ENCODE peak calls at places on chromosomes 6 and 20, in five cellular contexts. T is sigmoid colon, J is SW 1271, F is fibroblast of the conjunctiva, B is NCI-H1092 treated with DMSO at 0.1 percent for 48 hours. Z is an unnamed sample.

GRCh38 chr6:45988635-45989034 is 27.0 kb downstream of the CLIC5 start:
- DNase-seq in T (no peak), J (no peak), F (no peak), B (no peak), Z (peak)

GRCh38 chr6:167119680-167120556 is 3.0 kb upstream of the CCR6 start:
- DNase-seq in T (no peak), J (no peak), F (no peak), B (no peak), Z (no peak)

GRCh38 chr6:21348462-21349195 is 244.9 kb upstream of the SOX4 start:
- DNase-seq in T (no peak), J (no peak), F (no peak), B (no peak), Z (no peak)

GRCh38 chr20:24149175-24149574 is 160.6 kb upstream of the GGTLC1 start:
- DNase-seq in T (no peak), J (no peak), F (no peak), B (no peak), Z (no peak)

GRCh38 chr20:24737212-24737850 is 211.7 kb upstream of the CST7 start:
- DNase-seq in T (no peak), J (no peak), F (no peak), B (no peak), Z (no peak)

GRCh38 chr20:50645253-50646068 is 45.9 kb downstream of the RIPOR3 start:
- DNase-seq in T (peak), J (peak), F (peak), B (no peak), Z (peak)

GRCh38 chr6:116763048-116763447 is 2.5 kb downstream of the FAM162B start:
- DNase-seq in T (no peak), J (no peak), F (no peak), B (no peak), Z (no peak)

GRCh38 chr6:723540-723939 is 30.6 kb upstream of the EXOC2 start:
- DNase-seq in T (no peak), J (no peak), F (no peak), B (no peak), Z (no peak)

GRCh38 chr6:142819603-142820335 is 125.2 kb downstream of the HIVEP2 start:
- DNase-seq in T (no peak), J (no peak), F (no peak), B (no peak), Z (no peak)

GRCh38 chr6:168637853-168638252 is 196.9 kb downstream of the SMOC2 start:
- DNase-seq in T (peak), J (no peak), F (no peak), B (no peak), Z (no peak)

GRCh38 chr6:39787322-39787721 is 4.9 kb upstream of the DAAM2 start:
- DNase-seq in T (no peak), J (no peak), F (no peak), B (no peak), Z (no peak)

GRCh38 chr6:169624785-169625184 is 77.0 kb downstream of the WDR27 start:
- DNase-seq in T (no peak), J (no peak), F (no peak), B (no peak), Z (no peak)

GRCh38 chr6:3157151-3157933 is at the start of gene TUBB2A:
- DNase-seq in T (peak), J (peak), F (peak), B (peak), Z (peak)

GRCh38 chr6:30075987-30076311 is 380 bp upstream of the RNF39 start:
- DNase-seq in T (no peak), J (no peak), F (no peak), B (no peak), Z (no peak)

GRCh38 chr6:143765422-143766184 is 77.5 kb upstream of the LTV1 start:
- DNase-seq in T (no peak), J (no peak), F (no peak), B (no peak), Z (no peak)

GRCh38 chr20:62832212-62832922 is 15.5 kb downstream of the COL9A3 start:
- DNase-seq in T (peak), J (no peak), F (no peak), B (peak), Z (peak)

GRCh38 chr6:113142775-113143174 is 714.4 kb upstream of the MARCKS start:
- DNase-seq in T (no peak), J (no peak), F (no peak), B (no peak), Z (no peak)

GRCh38 chr6:30651143-30651542 is 4.2 kb downstream of the C6orf136 start:
- DNase-seq in T (no peak), J (no peak), F (no peak), B (no peak), Z (no peak)

GRCh38 chr6:163414367-163415175 is at the start of gene QKI:
- DNase-seq in T (peak), J (peak), F (peak), B (peak), Z (peak)

GRCh38 chr20:51447097-51447764 is 95.3 kb downstream of the NFATC2 start:
- DNase-seq in T (peak), J (peak), F (peak), B (no peak), Z (no peak)

GRCh38 chr6:136950436-136950835 is 28.3 kb downstream of the SLC35D3 start:
- DNase-seq in T (no peak), J (no peak), F (no peak), B (no peak), Z (no peak)

GRCh38 chr6:83958250-83958685 is 75.3 kb upstream of the MRAP2 start:
- DNase-seq in T (no peak), J (no peak), F (no peak), B (no peak), Z (no peak)

GRCh38 chr6:114471450-114471849 is 128.6 kb upstream of the HS3ST5 start:
- DNase-seq in T (no peak), J (no peak), F (no peak), B (no peak), Z (no peak)

GRCh38 chr6:49550413-49551125 is at the start of gene C6orf141:
- DNase-seq in T (no peak), J (no peak), F (no peak), B (peak), Z (no peak)

GRCh38 chr6:100633096-100633766 is 168.5 kb upstream of the SIM1 start:
- DNase-seq in T (no peak), J (no peak), F (peak), B (no peak), Z (no peak)

GRCh38 chr6:121856296-121856695 is 420.9 kb downstream of the GJA1 start:
- DNase-seq in T (no peak), J (no peak), F (peak), B (no peak), Z (no peak)

GRCh38 chr20:63068711-63069367 is 62.1 kb upstream of the BHLHE23 start:
- DNase-seq in T (peak), J (no peak), F (no peak), B (no peak), Z (no peak)

GRCh38 chr20:50144362-50144761 is 9.2 kb downstream of the PEDS1 start:
- DNase-seq in T (peak), J (no peak), F (peak), B (no peak), Z (no peak)

GRCh38 chr6:73455865-73456629 is 4.0 kb upstream of the CGAS start:
- DNase-seq in T (peak), J (no peak), F (peak), B (no peak), Z (no peak)

GRCh38 chr6:25921525-25922203 is 8.8 kb downstream of the SLC17A2 start:
- DNase-seq in T (no peak), J (no peak), F (no peak), B (no peak), Z (no peak)

GRCh38 chr6:89834884-89835792 is 5.5 kb downstream of the CASP8AP2 start:
- DNase-seq in T (no peak), J (no peak), F (no peak), B (no peak), Z (no peak)

GRCh38 chr20:25466846-25467245 is 59.4 kb downstream of the GINS1 start:
- DNase-seq in T (peak), J (no peak), F (no peak), B (no peak), Z (peak)

GRCh38 chr6:46655803-46656202 is 3.0 kb downstream of the SLC25A27 start:
- DNase-seq in T (no peak), J (no peak), F (no peak), B (no peak), Z (no peak)

GRCh38 chr6:38599261-38599660 is 40.5 kb downstream of the BTBD9 start:
- DNase-seq in T (no peak), J (no peak), F (no peak), B (no peak), Z (no peak)

GRCh38 chr20:63622732-63623131 is 4.2 kb downstream of the GMEB2 start:
- DNase-seq in T (no peak), J (no peak), F (no peak), B (no peak), Z (no peak)

GRCh38 chr20:6277661-6278060 is 154.8 kb upstream of the FERMT1 start:
- DNase-seq in T (no peak), J (no peak), F (no peak), B (peak), Z (no peak)

GRCh38 chr6:30882764-30883475 is 1.4 kb upstream of the DDR1 start:
- DNase-seq in T (no peak), J (no peak), F (no peak), B (no peak), Z (no peak)

GRCh38 chr6:40536442-40536841 is 50.7 kb downstream of the LRFN2 start:
- DNase-seq in T (no peak), J (no peak), F (no peak), B (no peak), Z (no peak)

Z was measured in cardiac septum.